ENCODE peak calls at places on chromosomes 2 and 18, in four cellular contexts. J is putamen, D is A172, V is Peyer's patch. I is an unnamed sample.

GRCh38 chr2:9690252-9690651 is 59.5 kb upstream of the YWHAQ start:
- DNase-seq in D (peak), V (no peak), J (no peak), I (no peak)

GRCh38 chr2:140589273-140589672 is 1541.5 kb downstream of the LRP1B start:
- DNase-seq in J (no peak), D (peak), V (no peak), I (no peak)

GRCh38 chr18:55161966-55162365 is 202.7 kb upstream of the CCDC68 start:
- DNase-seq in V (no peak), J (no peak), D (no peak), I (no peak)

GRCh38 chr2:189350515-189351209 is 90.6 kb upstream of the WDR75 start:
- DNase-seq in J (no peak), V (no peak), D (peak), I (no peak)

GRCh38 chr2:37471994-37472393 is 127.6 kb downstream of the QPCT start:
- DNase-seq in V (no peak), J (no peak), D (peak), I (no peak)

GRCh38 chr18:69898241-69898861 is 49.3 kb downstream of the CD226 start:
- DNase-seq in V (no peak), D (no peak), J (no peak), I (no peak)

GRCh38 chr2:208315081-208315788 is 49.2 kb downstream of the PIKFYVE start:
- DNase-seq in V (no peak), J (no peak), D (peak), I (no peak)

GRCh38 chr2:138115664-138116063 is 151.4 kb downstream of the HNMT start:
- DNase-seq in D (no peak), V (no peak), J (no peak), I (no peak)

GRCh38 chr2:234679766-234680687 is 183.1 kb upstream of the ARL4C start:
- DNase-seq in V (no peak), D (peak), J (no peak), I (peak)

GRCh38 chr2:231786177-231786916 is at the start of gene COPS7B:
- DNase-seq in V (peak), J (peak), D (peak), I (peak)

GRCh38 chr2:171248205-171248662 is 87.5 kb upstream of the TLK1 start:
- DNase-seq in J (no peak), V (no peak), D (no peak), I (no peak)

GRCh38 chr2:188978291-188979081 is 4.3 kb downstream of the COL3A1 start:
- DNase-seq in J (no peak), D (peak), V (no peak), I (no peak)

I was measured in ureter.